ENCODE peak calls at places on chromosomes 7 and 10, in eight cellular contexts. X is B cell, Z is RWPE1, E is endothelial cell, F is lower lobe of right lung, N is PC-3, J is fibroblast of mammary gland, G is AG04450. Y is an unnamed sample.

GRCh38 chr7:881441-882234 is 5.3 kb downstream of the GET4 start:
- DNase-seq in N (no peak), F (no peak), Z (no peak), J (no peak), E (no peak), G (no peak), X (no peak), Y (no peak)

GRCh38 chr7:73623798-73624668 is at the start of gene MLXIPL:
- DNase-seq in Z (peak), E (peak), N (peak), X (peak), J (peak), F (peak), G (no peak), Y (peak)

GRCh38 chr7:153886121-153886505 is 166.1 kb upstream of the DPP6 start:
- DNase-seq in J (no peak), N (no peak), G (no peak), E (no peak), F (no peak), X (no peak), Z (no peak), Y (no peak)

GRCh38 chr10:3780766-3781457 is 4.1 kb downstream of the KLF6 start:
- DNase-seq in Z (no peak), F (no peak), X (no peak), E (no peak), G (no peak), J (peak), N (no peak), Y (peak)

GRCh38 chr7:730501-731439 is 3.7 kb upstream of the PRKAR1B start:
- DNase-seq in E (no peak), X (no peak), J (no peak), Z (no peak), N (no peak), G (peak), F (peak), Y (no peak)

GRCh38 chr7:156827587-156828203 is 65.3 kb downstream of the LMBR1 start:
- DNase-seq in J (peak), G (no peak), X (no peak), E (no peak), F (no peak), Z (peak), N (peak), Y (peak)

GRCh38 chr10:60611291-60611747 is 167.0 kb upstream of the CDK1 start:
- DNase-seq in N (peak), G (no peak), F (no peak), J (peak), Z (peak), X (no peak), E (no peak), Y (peak)

GRCh38 chr7:44278451-44279161 is 46.8 kb downstream of the CAMK2B start:
- DNase-seq in J (no peak), Z (no peak), G (peak), X (no peak), E (no peak), F (peak), N (no peak), Y (peak)

GRCh38 chr7:69402696-69403095 is 195.6 kb upstream of the AUTS2 start:
- DNase-seq in Z (no peak), F (no peak), E (no peak), N (no peak), G (no peak), J (no peak), X (no peak), Y (no peak)

GRCh38 chr10:66837335-66837734 is 88.5 kb upstream of the LRRTM3 start:
- DNase-seq in Z (no peak), F (no peak), E (no peak), N (no peak), G (no peak), J (no peak), X (no peak), Y (peak)

GRCh38 chr7:111744501-111745155 is 182.3 kb upstream of the IMMP2L start:
- DNase-seq in E (no peak), F (no peak), G (peak), X (no peak), J (peak), Z (no peak), N (peak), Y (peak)

GRCh38 chr10:124624456-124624855 is 119.7 kb downstream of the FAM53B start:
- DNase-seq in Z (no peak), G (no peak), E (no peak), F (no peak), X (peak), J (no peak), N (no peak), Y (no peak)

GRCh38 chr10:99781734-99782429 is 558 bp upstream of the ABCC2 start:
- DNase-seq in E (no peak), F (no peak), X (no peak), Z (no peak), G (no peak), J (peak), N (no peak), Y (no peak)

GRCh38 chr7:140594131-140594691 is 46.4 kb downstream of the DENND2A start:
- DNase-seq in X (no peak), G (no peak), E (peak), Z (no peak), F (no peak), J (no peak), N (no peak), Y (no peak)

GRCh38 chr7:151118108-151119054 is 32.1 kb downstream of the AGAP3 start:
- DNase-seq in G (no peak), E (no peak), X (no peak), F (no peak), J (no peak), N (no peak), Z (no peak), Y (no peak)

GRCh38 chr10:80509403-80510161 is 28.1 kb upstream of the SH2D4B start:
- DNase-seq in N (no peak), X (no peak), Z (peak), E (peak), G (peak), F (no peak), J (peak), Y (peak)

GRCh38 chr10:5544216-5544805 is 19.6 kb downstream of the CALML3 start:
- DNase-seq in Z (no peak), G (no peak), N (peak), X (no peak), F (peak), E (no peak), J (no peak), Y (no peak)

GRCh38 chr10:73576178-73576889 is 14.8 kb downstream of the USP54 start:
- DNase-seq in J (peak), X (no peak), E (no peak), G (peak), N (peak), Z (no peak), F (no peak), Y (peak)

GRCh38 chr10:25982107-25982506 is 48.1 kb downstream of the MYO3A start:
- DNase-seq in E (no peak), F (no peak), G (no peak), X (no peak), N (no peak), J (no peak), Z (no peak), Y (no peak)

GRCh38 chr7:45885264-45885882 is 2.9 kb upstream of the IGFBP1 start:
- DNase-seq in X (no peak), G (no peak), J (peak), N (peak), Z (no peak), F (no peak), E (no peak), Y (no peak)

GRCh38 chr10:78462728-78463228 is 429.1 kb downstream of the RPS24 start:
- DNase-seq in Z (no peak), E (no peak), G (no peak), J (peak), X (no peak), N (peak), F (no peak), Y (no peak)

GRCh38 chr7:142523821-142524460 is 225.3 kb upstream of the PRSS1 start:
- DNase-seq in F (no peak), J (no peak), E (no peak), N (no peak), X (no peak), G (no peak), Z (no peak), Y (no peak)

GRCh38 chr10:95597788-95598187 is 36.6 kb upstream of the SORBS1 start:
- DNase-seq in X (no peak), E (no peak), F (no peak), J (no peak), N (no peak), G (no peak), Z (no peak), Y (no peak)

GRCh38 chr10:123840714-123841113 is 50.9 kb downstream of the CPXM2 start:
- DNase-seq in N (no peak), X (no peak), F (no peak), Z (no peak), G (no peak), E (no peak), J (no peak), Y (no peak)

GRCh38 chr10:79260803-79261740 is 86.2 kb upstream of the PPIF start:
- DNase-seq in G (peak), X (no peak), E (no peak), F (no peak), J (no peak), N (no peak), Z (no peak), Y (peak)

GRCh38 chr7:106890952-106891351 is 25.9 kb downstream of the PIK3CG start:
- DNase-seq in F (no peak), E (no peak), X (no peak), Z (no peak), G (no peak), N (no peak), J (no peak), Y (no peak)

GRCh38 chr7:106891545-106892410 is 26.7 kb downstream of the PIK3CG start:
- DNase-seq in X (no peak), N (no peak), F (no peak), J (no peak), G (no peak), Z (no peak), E (no peak), Y (no peak)

GRCh38 chr7:106896268-106896667 is 31.2 kb downstream of the PIK3CG start:
- DNase-seq in F (no peak), J (no peak), N (no peak), E (no peak), X (no peak), Z (no peak), G (no peak), Y (no peak)

GRCh38 chr7:106895246-106895864 is 30.3 kb downstream of the PIK3CG start:
- DNase-seq in G (no peak), N (no peak), Z (no peak), X (peak), E (no peak), F (no peak), J (no peak), Y (no peak)

DNA sequence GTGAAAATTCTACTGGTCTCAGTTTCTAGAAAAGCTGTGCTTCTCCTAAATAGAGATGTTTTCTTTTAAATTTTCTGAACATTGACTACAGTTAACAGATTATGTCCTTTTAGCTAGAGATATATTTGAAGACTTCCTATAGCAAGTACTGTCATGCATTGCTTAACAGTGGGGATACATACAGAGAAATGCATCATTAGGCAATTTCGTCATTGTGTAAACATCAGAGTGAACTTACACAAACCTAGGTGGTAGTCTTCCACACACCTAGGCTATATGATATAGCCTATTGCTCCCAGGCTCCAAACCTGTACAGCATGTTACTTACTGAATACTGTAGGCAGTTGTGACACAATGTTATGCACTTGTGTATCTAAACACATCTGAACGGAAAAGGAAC is 28.5 kb downstream of the PIK3CG start:
- DNase-seq in F (no peak), G (no peak), E (no peak), N (peak), X (no peak), Z (no peak), J (no peak), Y (no peak)
- TF ChIP-seq CTCF in F (no peak), G (no peak), E (no peak), N (no peak), X (no peak), Z (no peak), J (no peak), Y (no peak)

GRCh38 chr10:127735156-127735555 is 1.8 kb upstream of the FOXI2 start:
- DNase-seq in Z (no peak), G (no peak), E (no peak), X (no peak), N (no peak), J (no peak), F (no peak), Y (no peak)
- TF ChIP-seq CTCF in Z (no peak), G (no peak), E (no peak), X (no peak), N (no peak), J (no peak), F (no peak), Y (no peak)

GRCh38 chr10:100890696-100891271 is 22.0 kb upstream of the SLF2 start:
- DNase-seq in E (no peak), F (no peak), Z (peak), X (no peak), J (peak), N (peak), G (peak), Y (peak)
- TF ChIP-seq CTCF in E (no peak), F (no peak), Z (no peak), X (no peak), J (no peak), N (no peak), G (no peak), Y (no peak)

GRCh38 chr10:111146025-111146640 is 69.3 kb downstream of the ADRA2A start:
- DNase-seq in J (no peak), F (no peak), E (no peak), X (no peak), G (no peak), Z (no peak), N (no peak), Y (no peak)

GRCh38 chr10:111139567-111139966 is 62.7 kb downstream of the ADRA2A start:
- DNase-seq in G (no peak), N (no peak), E (no peak), F (no peak), J (no peak), Z (no peak), X (no peak), Y (no peak)

GRCh38 chr10:111137012-111137411 is 60.2 kb downstream of the ADRA2A start:
- DNase-seq in F (no peak), X (no peak), E (no peak), Z (no peak), N (no peak), J (no peak), G (no peak), Y (no peak)

GRCh38 chr10:111137587-111137986 is 60.8 kb downstream of the ADRA2A start:
- DNase-seq in J (no peak), X (no peak), G (no peak), F (no peak), Z (no peak), N (no peak), E (no peak), Y (no peak)

DNA sequence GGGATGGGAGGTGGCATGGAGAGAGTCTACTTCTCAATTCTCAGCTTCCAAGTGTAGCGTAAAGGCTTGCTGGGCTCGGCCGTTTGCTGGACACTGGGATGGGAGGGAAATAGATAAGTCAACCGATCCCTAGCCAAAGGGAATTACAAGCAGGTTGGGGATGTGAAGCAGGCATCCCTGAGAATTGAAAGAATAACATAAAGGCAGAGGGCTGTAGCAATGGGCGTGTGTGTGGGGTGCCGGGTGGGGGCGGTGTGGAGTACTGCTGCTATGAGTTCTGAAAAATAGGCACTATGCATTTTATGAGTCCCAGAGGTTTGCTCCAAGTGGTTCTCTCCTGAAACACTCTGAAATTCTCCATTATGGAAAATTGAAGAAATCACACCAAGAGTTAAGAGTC is 65.3 kb downstream of the ADRA2A start:
- DNase-seq in J (no peak), G (no peak), N (no peak), E (no peak), F (no peak), X (no peak), Z (no peak), Y (no peak)
- TF ChIP-seq CTCF in J (no peak), G (no peak), N (no peak), E (no peak), F (no peak), X (no peak), Z (no peak), Y (no peak)

GRCh38 chr10:113097046-113097415 is 147.0 kb downstream of the TCF7L2 start:
- DNase-seq in J (no peak), Z (no peak), F (no peak), G (no peak), N (no peak), X (no peak), E (no peak), Y (no peak)

GRCh38 chr10:113093188-113094113 is 143.4 kb downstream of the TCF7L2 start:
- DNase-seq in E (no peak), X (no peak), F (no peak), Z (peak), J (peak), N (peak), G (no peak), Y (peak)

GRCh38 chr10:113094114-113094486 is 144.1 kb downstream of the TCF7L2 start:
- DNase-seq in Z (no peak), X (peak), E (no peak), J (peak), N (peak), F (no peak), G (no peak), Y (peak)

GRCh38 chr10:113095419-113095818 is 145.4 kb downstream of the TCF7L2 start:
- DNase-seq in N (no peak), E (no peak), F (no peak), G (no peak), X (no peak), Z (no peak), J (no peak), Y (no peak)

DNA sequence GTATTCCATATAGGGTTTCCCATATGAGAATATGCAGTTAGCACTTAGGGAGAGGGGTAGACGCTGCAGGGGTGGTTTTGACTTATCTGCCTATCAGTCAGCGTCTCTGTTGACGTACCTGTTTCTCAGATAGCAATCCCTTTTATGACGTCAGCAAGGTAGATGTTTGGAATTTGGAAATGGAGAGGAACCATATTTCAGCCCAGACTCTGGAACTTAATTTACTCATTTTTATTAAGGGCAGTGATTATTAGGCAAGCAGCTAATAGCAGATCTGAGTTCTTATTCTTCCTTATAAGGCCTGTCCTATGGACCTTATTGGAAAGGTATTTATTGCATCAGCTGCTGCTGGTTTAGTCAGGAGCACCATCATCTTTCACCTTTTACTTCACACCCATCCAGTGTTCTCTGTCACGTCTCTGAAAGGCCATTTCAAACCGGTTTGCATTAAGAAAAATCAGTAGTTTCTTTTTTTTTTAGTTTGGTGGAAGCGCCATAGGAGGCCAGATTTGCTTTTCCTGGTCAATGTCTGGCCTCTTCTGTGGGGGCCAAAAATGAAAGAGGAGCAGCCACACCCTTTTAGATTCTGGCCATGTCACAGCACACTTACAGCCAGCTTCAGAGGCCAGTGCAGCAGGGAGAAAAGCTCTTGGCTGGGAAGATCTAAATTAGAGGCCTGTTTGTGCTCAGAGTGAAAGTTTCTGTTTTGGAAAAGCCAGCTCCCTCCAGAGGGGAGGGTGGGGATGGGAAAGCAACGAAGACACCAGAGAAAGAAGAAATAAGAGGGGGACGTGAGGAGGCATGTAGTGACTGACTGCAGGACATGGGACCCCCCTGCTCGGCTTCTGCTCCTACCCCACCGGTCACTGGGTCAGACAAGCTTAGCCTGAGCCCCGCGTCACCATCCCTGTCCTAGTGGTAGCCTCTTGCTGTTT is 146.3 kb downstream of the TCF7L2 start:
- DNase-seq in N (no peak), F (no peak), Z (no peak), J (no peak), G (no peak), X (no peak), E (no peak), Y (peak)
- TF ChIP-seq CTCF in N (no peak), F (no peak), Z (no peak), J (no peak), G (no peak), X (no peak), E (no peak), Y (no peak)

GRCh38 chr10:48765039-48765438 is 80.4 kb downstream of the WDFY4 start:
- DNase-seq in F (no peak), X (no peak), J (no peak), E (no peak), N (no peak), G (no peak), Z (no peak), Y (no peak)

GRCh38 chr10:48763403-48763802 is 78.7 kb downstream of the WDFY4 start:
- DNase-seq in X (no peak), F (no peak), J (no peak), Z (no peak), G (no peak), E (no peak), N (no peak), Y (no peak)

GRCh38 chr10:48760983-48761382 is 76.3 kb downstream of the WDFY4 start:
- DNase-seq in X (no peak), Z (no peak), N (no peak), G (no peak), J (no peak), E (no peak), F (no peak), Y (no peak)

GRCh38 chr10:48764486-48764885 is 79.8 kb downstream of the WDFY4 start:
- DNase-seq in Z (no peak), X (no peak), G (no peak), N (no peak), E (no peak), J (no peak), F (no peak), Y (no peak)

DNA sequence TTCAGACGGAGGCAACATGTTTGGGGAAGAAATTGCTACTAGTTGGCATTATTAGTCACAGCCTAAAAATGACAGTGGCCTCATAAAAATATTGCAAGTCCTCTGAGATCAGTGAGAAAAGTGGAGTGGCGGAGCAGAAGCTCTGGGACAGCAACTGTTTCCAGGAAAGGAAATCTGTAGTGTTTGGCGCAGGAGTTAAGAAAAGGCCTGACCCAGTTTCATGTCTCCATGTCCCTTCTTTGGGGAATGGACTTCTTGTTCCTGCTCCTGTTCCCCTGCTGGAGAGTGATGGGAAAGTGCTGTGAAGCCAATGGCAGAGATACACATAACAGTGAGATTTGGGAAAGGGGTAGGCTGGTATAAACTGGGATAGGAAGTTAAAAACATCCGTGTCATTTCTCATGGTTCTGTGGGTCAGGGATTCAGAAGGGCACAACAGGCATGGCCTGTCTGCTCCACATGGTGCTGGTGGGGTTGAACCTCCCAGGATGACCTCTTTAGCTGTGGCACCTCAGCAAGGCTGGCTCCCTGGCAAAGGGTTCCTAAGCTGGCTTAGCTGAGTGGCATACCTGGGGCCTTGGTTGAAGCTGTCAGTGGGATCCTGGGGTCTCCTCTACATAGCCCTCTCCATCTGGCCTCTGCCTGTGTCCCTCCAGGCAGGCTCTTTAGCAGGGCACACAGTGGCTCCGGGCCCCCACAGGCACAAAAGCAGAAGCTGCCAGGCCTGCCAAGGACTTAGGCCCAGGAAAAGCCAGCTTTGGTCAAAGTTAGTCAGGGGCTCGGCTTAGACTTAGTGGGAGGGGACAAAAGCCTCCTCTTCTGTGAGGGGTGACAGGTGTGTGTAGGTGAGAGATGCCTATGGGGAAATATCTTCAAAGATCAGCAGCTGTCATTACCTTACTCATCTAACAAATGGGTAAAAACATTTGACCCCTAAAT is 77.7 kb downstream of the WDFY4 start:
- DNase-seq in J (no peak), N (peak), F (no peak), X (no peak), Z (no peak), G (no peak), E (no peak), Y (no peak)
- TF ChIP-seq CTCF in J (no peak), N (no peak), F (no peak), X (no peak), Z (no peak), G (no peak), E (no peak), Y (no peak)